ENCODE peak calls at places on chromosomes 3 and 15, in five cellular contexts. Y is GM12865, D is cardiac fibroblast, Z is HL-60, M is left lung. G is an unnamed sample.

GRCh38 chr15:67335534-67336222 is 81.1 kb downstream of the IQCH start:
- DNase-seq in Z (no peak), D (no peak), Y (peak; percentile 11), M (no peak), G (no peak)

GRCh38 chr3:71397046-71397445 is 186.5 kb downstream of the FOXP1 start:
- DNase-seq in M (no peak), Y (peak; percentile 18), D (peak; percentile 42), Z (peak; percentile 18), G (no peak)

GRCh38 chr15:80572337-80572736 is 122.8 kb upstream of the ABHD17C start:
- DNase-seq in D (no peak), M (no peak), Y (no peak), Z (no peak), G (no peak)

GRCh38 chr15:63021031-63021430 is 21.5 kb upstream of the TPM1 start:
- DNase-seq in M (no peak), D (no peak), Y (no peak), Z (no peak), G (no peak)

GRCh38 chr3:111859974-111860859 is 1.2 kb downstream of the PHLDB2 start:
- DNase-seq in Z (peak; percentile 63), Y (peak; percentile 82), M (peak; percentile 75), D (peak; percentile 93), G (peak; percentile 48)

GRCh38 chr3:72490688-72491430 is 357.4 kb downstream of the SHQ1 start:
- DNase-seq in D (no peak), Y (peak; percentile 44), M (peak; percentile 47), Z (peak; percentile 46), G (peak; percentile 74)

GRCh38 chr15:68303560-68304436 is 26.3 kb downstream of the FEM1B start:
- DNase-seq in M (no peak), Z (no peak), Y (no peak), D (no peak), G (no peak)

GRCh38 chr3:152244156-152244888 is 24.4 kb upstream of the MBNL1 start:
- DNase-seq in Z (peak; percentile 47), D (no peak), M (no peak), Y (peak; percentile 69), G (no peak)

GRCh38 chr15:25403771-25404170 is 35.1 kb downstream of the UBE3A start:
- DNase-seq in Z (no peak), Y (no peak), D (no peak), M (no peak), G (no peak)

GRCh38 chr3:134998855-134999254 is 203.8 kb downstream of the EPHB1 start:
- DNase-seq in Y (peak; percentile 16), Z (no peak), M (no peak), D (no peak), G (no peak)

GRCh38 chr3:194879991-194880939 is 194.6 kb downstream of the FAM43A start:
- DNase-seq in M (peak; percentile 54), Y (no peak), Z (peak; percentile 83), D (peak; percentile 87), G (no peak)

GRCh38 chr15:100559330-100559729 is 30.6 kb upstream of the CERS3 start:
- DNase-seq in Z (peak; percentile 76), Y (no peak), M (no peak), D (peak; percentile 70), G (peak; percentile 64)

GRCh38 chr3:141894524-141895176 is 18.2 kb downstream of the ATP1B3 start:
- DNase-seq in Z (peak; percentile 43), D (peak; percentile 85), Y (no peak), M (no peak), G (peak; percentile 52)

GRCh38 chr3:22117751-22118346 is 366.8 kb upstream of the ZNF385D start:
- DNase-seq in D (peak; percentile 67), Z (no peak), Y (peak; percentile 43), M (no peak), G (no peak)

GRCh38 chr15:57298843-57299550 is 77.3 kb upstream of the CGNL1 start:
- DNase-seq in D (no peak), M (no peak), Z (peak; percentile 51), Y (no peak), G (no peak)

GRCh38 chr3:128804017-128804816 is 75.2 kb upstream of the ACAD9 start:
- DNase-seq in D (peak; percentile 45), Z (peak; percentile 58), M (no peak), Y (peak; percentile 89), G (no peak)

GRCh38 chr15:51051776-51052175 is 42.9 kb downstream of the TNFAIP8L3 start:
- DNase-seq in Y (no peak), M (peak; percentile 43), Z (no peak), D (peak; percentile 75), G (no peak)

GRCh38 chr15:71730277-71731144 is 79.8 kb upstream of the NR2E3 start:
- DNase-seq in M (no peak), D (peak; percentile 84), Z (peak; percentile 38), Y (peak; percentile 79), G (no peak)

GRCh38 chr15:49103676-49104075 is 51.7 kb downstream of the COPS2 start:
- DNase-seq in M (no peak), Z (no peak), D (no peak), Y (no peak), G (no peak)

GRCh38 chr3:12961007-12961725 is 112.1 kb downstream of the IQSEC1 start:
- DNase-seq in D (no peak), Y (no peak), M (no peak), Z (no peak), G (no peak)

GRCh38 chr15:37087050-37087691 is 13.2 kb downstream of the MEIS2 start:
- DNase-seq in D (no peak), Z (no peak), M (no peak), Y (no peak), G (no peak)

GRCh38 chr3:37985637-37986320 is 4.8 kb upstream of the VILL start:
- DNase-seq in Z (no peak), Y (no peak), M (peak; percentile 75), D (peak; percentile 52), G (no peak)

GRCh38 chr3:102536479-102536878 is 101.7 kb downstream of the ZPLD1 start:
- DNase-seq in D (peak; percentile 62), M (no peak), Y (peak; percentile 35), Z (peak; percentile 2), G (no peak)

GRCh38 chr3:66037330-66037985 is 1.3 kb downstream of the MAGI1 start:
- DNase-seq in Z (no peak), D (peak; percentile 62), M (peak; percentile 50), Y (no peak), G (no peak)

GRCh38 chr15:98713585-98714001 is 65.3 kb downstream of the IGF1R start:
- DNase-seq in M (no peak), D (no peak), Z (no peak), Y (peak; percentile 78), G (no peak)

GRCh38 chr15:23647421-23648375 is at the start of gene MAGEL2:
- DNase-seq in Y (no peak), Z (no peak), D (peak; percentile 0), M (no peak), G (no peak)

GRCh38 chr3:197550489-197550888 is 5.3 kb downstream of the BDH1 start:
- DNase-seq in M (no peak), Z (no peak), D (no peak), Y (no peak), G (no peak)
- TF ChIP-seq CTCF in M (no peak), Z (no peak), D (no peak), Y (no peak), G (no peak)

DNA sequence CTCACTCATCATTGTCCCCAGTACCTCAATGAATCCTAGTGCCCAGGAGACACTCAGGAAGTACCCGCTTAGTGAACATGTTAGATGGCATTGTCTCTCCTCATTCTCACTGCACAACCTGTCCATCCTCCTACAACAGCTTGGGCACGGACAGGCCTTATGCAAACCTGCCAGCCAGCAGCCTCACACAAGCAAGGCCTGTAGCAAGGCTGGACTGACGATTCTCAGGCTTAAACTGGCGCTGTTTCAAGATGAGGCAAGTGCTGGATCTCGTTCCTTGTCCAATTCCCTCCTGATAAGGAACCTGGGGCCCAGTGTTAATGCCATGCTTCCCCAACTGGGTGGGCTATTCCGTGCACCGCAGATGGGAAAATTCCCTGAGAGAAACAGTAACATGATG is 59.0 kb downstream of the CDCP1 start:
- DNase-seq in M (no peak), Z (no peak), D (peak; percentile 65), Y (no peak), G (no peak)
- TF ChIP-seq CTCF in M (no peak), Z (no peak), D (no peak), Y (no peak), G (no peak)

DNA sequence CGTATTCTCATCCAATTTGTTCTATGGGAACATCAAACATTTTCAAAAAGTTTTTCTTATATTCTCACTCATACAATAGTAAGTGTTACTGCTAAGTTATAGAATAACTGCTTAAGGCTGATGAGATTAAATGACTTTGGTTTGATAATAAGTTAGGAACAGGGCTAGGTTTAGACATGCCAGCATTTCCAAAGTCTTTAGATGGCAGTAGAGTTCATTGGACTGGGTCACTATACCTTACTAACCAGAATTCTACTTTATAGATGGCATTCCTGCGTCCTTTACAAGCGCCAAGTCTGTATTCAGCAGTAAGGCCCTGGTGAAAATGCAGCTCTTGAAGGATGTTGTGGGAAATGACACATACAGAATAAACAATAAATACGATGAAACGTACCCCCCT is 21.7 kb downstream of the PLAAT1 start:
- DNase-seq in Y (no peak), M (no peak), Z (no peak), D (no peak), G (no peak)
- TF ChIP-seq CTCF in Y (no peak), M (no peak), Z (no peak), D (no peak), G (no peak)

DNA sequence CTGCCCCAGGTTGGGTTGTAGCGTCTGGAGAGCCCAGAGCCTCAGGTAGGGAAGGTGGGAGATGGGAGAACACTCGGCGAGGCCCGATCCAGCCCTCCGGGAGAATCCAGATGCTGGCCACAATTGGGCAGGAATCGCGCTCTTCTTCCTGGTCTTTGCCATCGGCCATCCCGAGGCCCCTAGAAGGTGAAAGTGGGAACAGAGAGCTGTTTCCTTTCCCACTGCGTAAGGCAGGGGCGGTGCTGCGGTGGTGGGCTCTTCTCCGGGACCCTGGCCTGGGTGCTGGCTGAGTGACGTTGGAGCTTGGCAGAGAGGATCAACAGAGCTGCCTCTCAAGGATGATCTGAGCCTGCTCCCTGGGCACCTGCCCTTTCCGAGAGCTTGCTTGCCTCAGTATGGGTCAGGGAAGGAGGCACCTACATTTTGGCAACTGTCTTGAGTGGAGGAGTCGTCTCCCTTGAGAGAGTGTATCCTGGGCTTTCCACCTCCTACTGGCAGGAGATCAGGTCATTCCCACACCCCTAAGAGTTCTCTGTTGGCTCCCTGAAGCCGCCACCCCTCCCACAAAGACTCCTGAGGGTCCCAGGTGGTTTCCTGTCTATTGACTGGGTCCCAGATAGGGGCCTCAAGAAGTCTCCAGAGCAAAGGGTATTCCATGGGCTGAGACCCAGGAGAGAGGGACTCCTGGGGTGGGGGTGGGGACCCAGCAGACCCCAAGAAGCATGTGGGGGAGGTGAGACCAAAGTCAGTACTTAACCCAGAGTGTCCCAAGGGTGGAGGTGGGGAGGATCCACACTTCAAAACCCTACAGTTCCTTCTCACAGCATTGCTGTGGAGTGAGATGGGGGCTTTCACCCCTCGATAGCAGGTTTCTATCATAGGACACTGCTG is 1.6 kb downstream of the C15orf39 start:
- DNase-seq in Y (no peak), Z (no peak), D (peak; percentile 37), M (no peak), G (no peak)
- TF ChIP-seq CTCF in Y (no peak), Z (no peak), D (no peak), M (no peak), G (no peak)

GRCh38 chr15:101559938-101560337 is 70.4 kb upstream of the PCSK6 start:
- DNase-seq in M (no peak), D (no peak), Z (peak; percentile 81), Y (no peak), G (no peak)
- TF ChIP-seq CTCF in M (no peak), D (no peak), Z (no peak), Y (no peak), G (no peak)

GRCh38 chr3:165225604-165226003 is 29.4 kb upstream of the SLITRK3 start:
- DNase-seq in Z (no peak), Y (no peak), D (no peak), M (no peak), G (no peak)
- TF ChIP-seq CTCF in Z (no peak), Y (no peak), D (no peak), M (no peak), G (no peak)

GRCh38 chr15:70636540-70637165 is 126.7 kb downstream of the UACA start:
- DNase-seq in Z (peak; percentile 92), D (peak; percentile 41), Y (no peak), M (no peak), G (no peak)
- TF ChIP-seq CTCF in Z (no peak), D (peak; percentile 31), Y (peak; percentile 10), M (no peak), G (no peak)